ENCODE peak calls at places on chromosome 20, in seven cellular contexts. One of them, this sample, is unnamed.
A peak's percentile ranks its signal among the peaks of the same experiment; 100 is the strongest.

GRCh38 chr20:47205577-47206123 is 150.8 kb downstream of the ZMYND8 start:
- DNase-seq in neural crest cell: peak; percentile 43
- DNase-seq in omental fat pad: no peak
- DNase-seq in foreskin fibroblast: peak; percentile 93
- DNase-seq in ascending aorta: peak; percentile 82
- DNase-seq in nephron progenitor cell: peak; percentile 36
- DNase-seq in CD4-positive, alpha-beta T cell: no peak
- DNase-seq in this sample: peak; percentile 25

GRCh38 chr20:18712116-18712515 is 101.5 kb upstream of the SCP2D1 start:
- DNase-seq in neural crest cell: no peak
- DNase-seq in omental fat pad: no peak
- DNase-seq in foreskin fibroblast: no peak
- DNase-seq in ascending aorta: no peak
- DNase-seq in nephron progenitor cell: no peak
- DNase-seq in CD4-positive, alpha-beta T cell: no peak
- DNase-seq in this sample: no peak

GRCh38 chr20:47318596-47319516 is 37.6 kb downstream of the ZMYND8 start:
- DNase-seq in neural crest cell: peak; percentile 43
- DNase-seq in omental fat pad: peak; percentile 61
- DNase-seq in foreskin fibroblast: peak; percentile 83
- DNase-seq in ascending aorta: peak; percentile 91
- DNase-seq in nephron progenitor cell: peak; percentile 68
- DNase-seq in CD4-positive, alpha-beta T cell: no peak
- DNase-seq in this sample: no peak

GRCh38 chr20:46060301-46060881 is 29.4 kb downstream of the NCOA5 start:
- DNase-seq in neural crest cell: no peak
- DNase-seq in omental fat pad: no peak
- DNase-seq in foreskin fibroblast: no peak
- DNase-seq in ascending aorta: peak; percentile 48
- DNase-seq in nephron progenitor cell: no peak
- DNase-seq in CD4-positive, alpha-beta T cell: no peak
- DNase-seq in this sample: no peak

GRCh38 chr20:32762754-32763201 is 593 bp downstream of the DNMT3B start:
- DNase-seq in neural crest cell: no peak
- DNase-seq in omental fat pad: no peak
- DNase-seq in foreskin fibroblast: peak; percentile 33
- DNase-seq in ascending aorta: no peak
- DNase-seq in nephron progenitor cell: peak; percentile 51
- DNase-seq in CD4-positive, alpha-beta T cell: no peak
- DNase-seq in this sample: peak; percentile 32

GRCh38 chr20:12152996-12153395 is 235.3 kb downstream of the BTBD3 start:
- DNase-seq in neural crest cell: no peak
- DNase-seq in omental fat pad: no peak
- DNase-seq in foreskin fibroblast: peak; percentile 79
- DNase-seq in ascending aorta: no peak
- DNase-seq in nephron progenitor cell: no peak
- DNase-seq in CD4-positive, alpha-beta T cell: no peak
- DNase-seq in this sample: no peak

GRCh38 chr20:5996765-5997164 is 46.3 kb downstream of the MCM8 start:
- DNase-seq in neural crest cell: no peak
- DNase-seq in omental fat pad: no peak
- DNase-seq in foreskin fibroblast: no peak
- DNase-seq in ascending aorta: no peak
- DNase-seq in nephron progenitor cell: no peak
- DNase-seq in CD4-positive, alpha-beta T cell: no peak
- DNase-seq in this sample: no peak

GRCh38 chr20:47362361-47363219 is 6.1 kb upstream of the ZMYND8 start:
- DNase-seq in neural crest cell: no peak
- DNase-seq in omental fat pad: no peak
- DNase-seq in foreskin fibroblast: no peak
- DNase-seq in ascending aorta: no peak
- DNase-seq in nephron progenitor cell: no peak
- DNase-seq in CD4-positive, alpha-beta T cell: no peak
- DNase-seq in this sample: no peak

GRCh38 chr20:57213291-57213690 is 53.1 kb downstream of the BMP7 start:
- DNase-seq in neural crest cell: no peak
- DNase-seq in omental fat pad: no peak
- DNase-seq in foreskin fibroblast: no peak
- DNase-seq in ascending aorta: no peak
- DNase-seq in nephron progenitor cell: no peak
- DNase-seq in CD4-positive, alpha-beta T cell: no peak
- DNase-seq in this sample: no peak

GRCh38 chr20:46568570-46569129 is 18.2 kb upstream of the OCSTAMP start:
- DNase-seq in neural crest cell: no peak
- DNase-seq in omental fat pad: peak; percentile 38
- DNase-seq in foreskin fibroblast: peak; percentile 90
- DNase-seq in ascending aorta: peak; percentile 81
- DNase-seq in nephron progenitor cell: no peak
- DNase-seq in CD4-positive, alpha-beta T cell: no peak
- DNase-seq in this sample: no peak

GRCh38 chr20:642398-643174 is 10.4 kb downstream of the SRXN1 start:
- DNase-seq in neural crest cell: no peak
- DNase-seq in omental fat pad: no peak
- DNase-seq in foreskin fibroblast: no peak
- DNase-seq in ascending aorta: no peak
- DNase-seq in nephron progenitor cell: peak; percentile 71
- DNase-seq in CD4-positive, alpha-beta T cell: no peak
- DNase-seq in this sample: peak; percentile 37

GRCh38 chr20:6184086-6184485 is 61.3 kb upstream of the FERMT1 start:
- DNase-seq in neural crest cell: no peak
- DNase-seq in omental fat pad: no peak
- DNase-seq in foreskin fibroblast: no peak
- DNase-seq in ascending aorta: no peak
- DNase-seq in nephron progenitor cell: no peak
- DNase-seq in CD4-positive, alpha-beta T cell: no peak
- DNase-seq in this sample: no peak

GRCh38 chr20:63045991-63046390 is 39.2 kb upstream of the BHLHE23 start:
- DNase-seq in neural crest cell: no peak
- DNase-seq in omental fat pad: no peak
- DNase-seq in foreskin fibroblast: no peak
- DNase-seq in ascending aorta: no peak
- DNase-seq in nephron progenitor cell: no peak
- DNase-seq in CD4-positive, alpha-beta T cell: no peak
- DNase-seq in this sample: no peak

GRCh38 chr20:19794941-19795340 is 36.9 kb downstream of the RIN2 start:
- DNase-seq in neural crest cell: no peak
- DNase-seq in omental fat pad: no peak
- DNase-seq in foreskin fibroblast: no peak
- DNase-seq in ascending aorta: no peak
- DNase-seq in nephron progenitor cell: no peak
- DNase-seq in CD4-positive, alpha-beta T cell: no peak
- DNase-seq in this sample: no peak

GRCh38 chr20:15708984-15709598 is 864.2 kb downstream of the KIF16B start:
- DNase-seq in neural crest cell: peak; percentile 67
- DNase-seq in omental fat pad: no peak
- DNase-seq in foreskin fibroblast: no peak
- DNase-seq in ascending aorta: no peak
- DNase-seq in nephron progenitor cell: peak; percentile 69
- DNase-seq in CD4-positive, alpha-beta T cell: peak; percentile 2
- DNase-seq in this sample: no peak

GRCh38 chr20:58497911-58498310 is 17.3 kb downstream of the APCDD1L start:
- DNase-seq in neural crest cell: no peak
- DNase-seq in omental fat pad: no peak
- DNase-seq in foreskin fibroblast: no peak
- DNase-seq in ascending aorta: no peak
- DNase-seq in nephron progenitor cell: no peak
- DNase-seq in CD4-positive, alpha-beta T cell: no peak
- DNase-seq in this sample: no peak

GRCh38 chr20:6178537-6178936 is 55.7 kb upstream of the FERMT1 start:
- DNase-seq in neural crest cell: peak; percentile 2
- DNase-seq in omental fat pad: no peak
- DNase-seq in foreskin fibroblast: peak; percentile 54
- DNase-seq in ascending aorta: no peak
- DNase-seq in nephron progenitor cell: no peak
- DNase-seq in CD4-positive, alpha-beta T cell: no peak
- DNase-seq in this sample: no peak

GRCh38 chr20:16069416-16070010 is 503.7 kb downstream of the KIF16B start:
- DNase-seq in neural crest cell: no peak
- DNase-seq in omental fat pad: no peak
- DNase-seq in foreskin fibroblast: no peak
- DNase-seq in ascending aorta: no peak
- DNase-seq in nephron progenitor cell: no peak
- DNase-seq in CD4-positive, alpha-beta T cell: no peak
- DNase-seq in this sample: no peak

GRCh38 chr20:57795347-57795697 is 85.5 kb upstream of the PMEPA1 start:
- DNase-seq in neural crest cell: no peak
- DNase-seq in omental fat pad: no peak
- DNase-seq in foreskin fibroblast: no peak
- DNase-seq in ascending aorta: no peak
- DNase-seq in nephron progenitor cell: no peak
- DNase-seq in CD4-positive, alpha-beta T cell: no peak
- DNase-seq in this sample: no peak

GRCh38 chr20:34798871-34799270 is 26.6 kb downstream of the NCOA6 start:
- DNase-seq in neural crest cell: no peak
- DNase-seq in omental fat pad: no peak
- DNase-seq in foreskin fibroblast: peak; percentile 5
- DNase-seq in ascending aorta: no peak
- DNase-seq in nephron progenitor cell: no peak
- DNase-seq in CD4-positive, alpha-beta T cell: no peak
- DNase-seq in this sample: no peak

GRCh38 chr20:62588458-62589149 is 53.7 kb upstream of the SLCO4A1 start:
- DNase-seq in neural crest cell: no peak
- DNase-seq in omental fat pad: no peak
- DNase-seq in foreskin fibroblast: peak; percentile 16
- DNase-seq in ascending aorta: no peak
- DNase-seq in nephron progenitor cell: no peak
- DNase-seq in CD4-positive, alpha-beta T cell: no peak
- DNase-seq in this sample: no peak

GRCh38 chr20:23143098-23143497 is 57.0 kb upstream of the CD93 start:
- DNase-seq in neural crest cell: no peak
- DNase-seq in omental fat pad: peak; percentile 25
- DNase-seq in foreskin fibroblast: peak; percentile 90
- DNase-seq in ascending aorta: peak; percentile 92
- DNase-seq in nephron progenitor cell: no peak
- DNase-seq in CD4-positive, alpha-beta T cell: no peak
- DNase-seq in this sample: no peak

GRCh38 chr20:45449528-45449927 is 20.0 kb upstream of the WFDC2 start:
- DNase-seq in neural crest cell: no peak
- DNase-seq in omental fat pad: no peak
- DNase-seq in foreskin fibroblast: no peak
- DNase-seq in ascending aorta: no peak
- DNase-seq in nephron progenitor cell: no peak
- DNase-seq in CD4-positive, alpha-beta T cell: no peak
- DNase-seq in this sample: no peak

DNA sequence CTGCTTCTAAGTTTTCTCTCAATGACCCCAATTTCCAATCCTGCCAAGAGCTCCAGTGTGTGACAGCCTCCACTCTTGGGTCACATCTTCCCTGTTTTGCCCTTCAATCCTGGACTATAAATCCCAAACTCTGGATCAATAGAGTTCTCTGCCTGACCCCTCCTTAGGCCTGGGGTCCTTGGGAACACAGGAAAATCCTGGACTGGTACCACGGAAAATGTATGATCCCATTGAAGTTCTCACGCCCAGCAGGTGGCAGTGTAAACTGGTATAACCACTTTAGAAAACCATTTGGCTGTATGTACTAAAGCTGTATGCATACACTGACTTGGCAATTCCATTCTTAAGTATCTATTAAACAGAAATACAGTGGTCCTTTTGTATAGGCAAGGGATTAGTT is 98.0 kb downstream of the SNAP25 start:
- DNase-seq in neural crest cell: no peak
- DNase-seq in omental fat pad: no peak
- DNase-seq in foreskin fibroblast: peak; percentile 53
- DNase-seq in ascending aorta: no peak
- DNase-seq in nephron progenitor cell: no peak
- DNase-seq in CD4-positive, alpha-beta T cell: no peak
- DNase-seq in this sample: no peak
- TF ChIP-seq CTCF in neural crest cell: peak; percentile 44
- TF ChIP-seq CTCF in omental fat pad: no peak
- TF ChIP-seq CTCF in foreskin fibroblast: no peak
- TF ChIP-seq CTCF in ascending aorta: no peak
- TF ChIP-seq CTCF in nephron progenitor cell: no peak
- TF ChIP-seq CTCF in CD4-positive, alpha-beta T cell: no peak
- TF ChIP-seq CTCF in this sample: peak; percentile 8

GRCh38 chr20:3710027-3710426 is 2.4 kb downstream of the SIGLEC1 start:
- DNase-seq in neural crest cell: no peak
- DNase-seq in omental fat pad: no peak
- DNase-seq in foreskin fibroblast: no peak
- DNase-seq in ascending aorta: peak; percentile 64
- DNase-seq in nephron progenitor cell: no peak
- DNase-seq in CD4-positive, alpha-beta T cell: no peak
- DNase-seq in this sample: no peak
- TF ChIP-seq CTCF in neural crest cell: no peak
- TF ChIP-seq CTCF in omental fat pad: no peak
- TF ChIP-seq CTCF in foreskin fibroblast: no peak
- TF ChIP-seq CTCF in ascending aorta: no peak
- TF ChIP-seq CTCF in nephron progenitor cell: no peak
- TF ChIP-seq CTCF in CD4-positive, alpha-beta T cell: no peak
- TF ChIP-seq CTCF in this sample: no peak

DNA sequence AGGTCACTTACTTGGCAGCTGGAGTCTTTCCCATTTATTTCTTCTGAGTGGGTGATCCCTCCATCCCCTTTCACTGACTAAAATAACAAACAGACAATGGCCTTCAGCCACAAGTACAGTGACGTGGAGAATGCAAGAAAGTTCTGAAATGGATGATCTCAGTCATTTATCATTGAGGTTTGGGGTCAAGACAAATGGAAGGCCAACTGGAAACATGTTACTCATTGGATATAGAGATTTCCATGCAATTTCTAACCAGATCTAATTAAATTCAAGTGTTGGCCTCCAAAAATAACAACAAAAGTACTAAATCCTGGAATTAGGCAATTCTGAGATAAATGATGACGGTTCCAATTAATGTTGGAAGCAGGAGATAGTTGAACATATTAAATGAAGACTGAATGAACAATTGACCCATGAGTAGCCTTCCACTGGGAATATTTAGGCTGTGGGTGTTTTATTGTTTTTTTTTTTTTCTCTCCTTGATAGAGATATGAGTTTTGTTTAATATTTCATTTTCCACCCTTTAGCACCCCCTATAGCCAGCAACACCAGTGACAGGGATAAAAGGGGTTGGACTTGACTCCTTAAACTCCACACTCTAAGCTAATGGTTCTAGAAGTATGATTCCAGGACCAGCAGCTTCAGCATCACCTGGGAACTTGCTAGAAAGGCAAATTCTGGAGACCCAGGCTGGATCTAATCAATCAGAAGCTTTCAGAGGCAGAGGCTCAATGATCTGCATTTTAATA is 112.8 kb downstream of the BCAS1 start:
- DNase-seq in neural crest cell: no peak
- DNase-seq in omental fat pad: no peak
- DNase-seq in foreskin fibroblast: peak; percentile 66
- DNase-seq in ascending aorta: no peak
- DNase-seq in nephron progenitor cell: no peak
- DNase-seq in CD4-positive, alpha-beta T cell: no peak
- DNase-seq in this sample: no peak
- TF ChIP-seq CTCF in neural crest cell: no peak
- TF ChIP-seq CTCF in omental fat pad: no peak
- TF ChIP-seq CTCF in foreskin fibroblast: peak; percentile 3
- TF ChIP-seq CTCF in ascending aorta: no peak
- TF ChIP-seq CTCF in nephron progenitor cell: no peak
- TF ChIP-seq CTCF in CD4-positive, alpha-beta T cell: no peak
- TF ChIP-seq CTCF in this sample: no peak

DNA sequence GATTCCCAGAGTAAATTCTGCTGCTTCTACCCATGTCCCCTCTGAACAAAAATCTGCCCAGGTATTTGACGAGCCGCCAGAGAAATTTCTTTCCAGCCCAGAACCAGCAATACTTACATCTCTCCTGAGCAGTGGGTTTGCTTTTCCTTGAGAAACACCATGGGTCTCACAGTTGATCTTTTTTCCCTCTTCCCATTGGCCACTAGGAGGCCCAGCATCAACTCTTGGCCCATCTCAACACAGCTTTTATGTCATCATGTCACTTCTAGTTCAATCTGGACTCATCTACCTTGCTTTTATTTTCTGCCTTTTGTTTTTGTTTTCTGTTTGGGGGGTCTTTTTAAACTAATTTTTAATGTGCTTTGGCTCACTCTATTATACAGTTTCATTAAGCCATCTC is 18.8 kb downstream of the MAFB start:
- DNase-seq in neural crest cell: no peak
- DNase-seq in omental fat pad: no peak
- DNase-seq in foreskin fibroblast: no peak
- DNase-seq in ascending aorta: no peak
- DNase-seq in nephron progenitor cell: no peak
- DNase-seq in CD4-positive, alpha-beta T cell: no peak
- DNase-seq in this sample: no peak
- TF ChIP-seq CTCF in neural crest cell: peak; percentile 29
- TF ChIP-seq CTCF in omental fat pad: no peak
- TF ChIP-seq CTCF in foreskin fibroblast: no peak
- TF ChIP-seq CTCF in ascending aorta: no peak
- TF ChIP-seq CTCF in nephron progenitor cell: no peak
- TF ChIP-seq CTCF in CD4-positive, alpha-beta T cell: no peak
- TF ChIP-seq CTCF in this sample: no peak

This sample was measured in progenitor cell of endocrine pancreas.